ENCODE peak calls at places on chromosomes 4 and X, in four cellular contexts. One of them, this sample, is unnamed.

GRCh38 chr4:77510367-77510766 is 95.3 kb upstream of the CXCL13 start:
- DNase-seq in cardiac muscle cell: no peak
- DNase-seq in right lobe of liver: no peak
- DNase-seq in heart left ventricle: no peak
- DNase-seq in this sample: no peak

GRCh38 chrX:14676431-14676830 is 147.1 kb downstream of the GLRA2 start:
- DNase-seq in cardiac muscle cell: no peak
- DNase-seq in heart left ventricle: no peak
- DNase-seq in right lobe of liver: no peak
- DNase-seq in this sample: no peak

GRCh38 chr4:18014269-18014668 is 7.3 kb downstream of the LCORL start:
- DNase-seq in heart left ventricle: no peak
- DNase-seq in cardiac muscle cell: no peak
- DNase-seq in right lobe of liver: no peak
- DNase-seq in this sample: no peak

GRCh38 chr4:40395908-40396806 is 61.0 kb downstream of the CHRNA9 start:
- DNase-seq in right lobe of liver: peak; percentile 81
- DNase-seq in cardiac muscle cell: peak; percentile 79
- DNase-seq in heart left ventricle: peak; percentile 64
- DNase-seq in this sample: no peak

GRCh38 chr4:101039367-101039766 is 308.0 kb downstream of the PPP3CA start:
- DNase-seq in right lobe of liver: no peak
- DNase-seq in cardiac muscle cell: no peak
- DNase-seq in heart left ventricle: no peak
- DNase-seq in this sample: no peak

GRCh38 chr4:46390353-46391058 is 578 bp upstream of the GABRA2 start:
- DNase-seq in cardiac muscle cell: no peak
- DNase-seq in right lobe of liver: no peak
- DNase-seq in heart left ventricle: no peak
- DNase-seq in this sample: peak; percentile 16

GRCh38 chrX:87468941-87469340 is 48.7 kb upstream of the KLHL4 start:
- DNase-seq in right lobe of liver: no peak
- DNase-seq in heart left ventricle: no peak
- DNase-seq in cardiac muscle cell: no peak
- DNase-seq in this sample: no peak

GRCh38 chr4:3402409-3403103 is 39.2 kb upstream of the HGFAC start:
- DNase-seq in right lobe of liver: no peak
- DNase-seq in cardiac muscle cell: no peak
- DNase-seq in heart left ventricle: no peak
- DNase-seq in this sample: no peak

GRCh38 chr4:37826282-37827029 is at the start of gene PGM2:
- DNase-seq in right lobe of liver: peak; percentile 94
- DNase-seq in cardiac muscle cell: peak; percentile 86
- DNase-seq in heart left ventricle: peak; percentile 93
- DNase-seq in this sample: peak; percentile 82

GRCh38 chr4:176303938-176304337 is 15.8 kb upstream of the SPCS3 start:
- DNase-seq in heart left ventricle: no peak
- DNase-seq in cardiac muscle cell: no peak
- DNase-seq in right lobe of liver: no peak
- DNase-seq in this sample: no peak

GRCh38 chr4:46506876-46507275 is 116.9 kb upstream of the GABRA2 start:
- DNase-seq in heart left ventricle: no peak
- DNase-seq in right lobe of liver: no peak
- DNase-seq in cardiac muscle cell: peak; percentile 6
- DNase-seq in this sample: no peak

GRCh38 chr4:107069049-107069448 is 32.9 kb upstream of the DKK2 start:
- DNase-seq in cardiac muscle cell: peak; percentile 47
- DNase-seq in heart left ventricle: no peak
- DNase-seq in right lobe of liver: no peak
- DNase-seq in this sample: no peak

GRCh38 chrX:153628665-153629064 is 18.3 kb upstream of the DUSP9 start:
- DNase-seq in heart left ventricle: no peak
- DNase-seq in cardiac muscle cell: no peak
- DNase-seq in right lobe of liver: peak; percentile 16
- DNase-seq in this sample: no peak

GRCh38 chr4:52126946-52127345 is 75.8 kb downstream of the SPATA18 start:
- DNase-seq in heart left ventricle: no peak
- DNase-seq in right lobe of liver: no peak
- DNase-seq in cardiac muscle cell: no peak
- DNase-seq in this sample: peak; percentile 27

GRCh38 chr4:98746530-98746929 is 88.1 kb upstream of the TSPAN5 start:
- DNase-seq in right lobe of liver: no peak
- DNase-seq in heart left ventricle: no peak
- DNase-seq in cardiac muscle cell: no peak
- DNase-seq in this sample: no peak

GRCh38 chr4:76420901-76421581 is at the start of gene CCDC158:
- DNase-seq in heart left ventricle: peak; percentile 31
- DNase-seq in right lobe of liver: peak; percentile 41
- DNase-seq in cardiac muscle cell: peak; percentile 49
- DNase-seq in this sample: no peak

GRCh38 chrX:25600776-25601175 is 537.4 kb upstream of the MAGEB18 start:
- DNase-seq in cardiac muscle cell: peak; percentile 77
- DNase-seq in right lobe of liver: no peak
- DNase-seq in heart left ventricle: no peak
- DNase-seq in this sample: no peak

GRCh38 chrX:11371106-11371505 is 77.9 kb downstream of the AMELX start:
- DNase-seq in right lobe of liver: no peak
- DNase-seq in heart left ventricle: no peak
- DNase-seq in cardiac muscle cell: no peak
- DNase-seq in this sample: no peak

GRCh38 chrX:86148024-86148511 is at the start of gene DACH2:
- DNase-seq in heart left ventricle: peak; percentile 66
- DNase-seq in cardiac muscle cell: peak; percentile 64
- DNase-seq in right lobe of liver: peak; percentile 73
- DNase-seq in this sample: peak; percentile 78

GRCh38 chr4:136831553-136831952 is 700.7 kb downstream of the PCDH18 start:
- DNase-seq in heart left ventricle: no peak
- DNase-seq in right lobe of liver: no peak
- DNase-seq in cardiac muscle cell: peak; percentile 2
- DNase-seq in this sample: no peak

GRCh38 chrX:20487227-20487626 is 220.5 kb upstream of the RPS6KA3 start:
- DNase-seq in right lobe of liver: no peak
- DNase-seq in heart left ventricle: no peak
- DNase-seq in cardiac muscle cell: peak; percentile 27
- DNase-seq in this sample: no peak

GRCh38 chr4:108130955-108131354 is 37.8 kb downstream of the LEF1 start:
- DNase-seq in heart left ventricle: no peak
- DNase-seq in cardiac muscle cell: no peak
- DNase-seq in right lobe of liver: no peak
- DNase-seq in this sample: no peak

GRCh38 chr4:143186202-143186601 is 1.5 kb downstream of the USP38 start:
- DNase-seq in right lobe of liver: no peak
- DNase-seq in cardiac muscle cell: peak; percentile 8
- DNase-seq in heart left ventricle: no peak
- DNase-seq in this sample: no peak

GRCh38 chr4:108270466-108271450 is 102.0 kb upstream of the LEF1 start:
- DNase-seq in right lobe of liver: no peak
- DNase-seq in heart left ventricle: no peak
- DNase-seq in cardiac muscle cell: peak; percentile 4
- DNase-seq in this sample: no peak

GRCh38 chr4:17717301-17717700 is 64.1 kb downstream of the FAM184B start:
- DNase-seq in heart left ventricle: no peak
- DNase-seq in right lobe of liver: no peak
- DNase-seq in cardiac muscle cell: no peak
- DNase-seq in this sample: no peak

GRCh38 chrX:78625292-78625909 is 33.7 kb downstream of the RTL3 start:
- DNase-seq in right lobe of liver: no peak
- DNase-seq in heart left ventricle: no peak
- DNase-seq in cardiac muscle cell: no peak
- DNase-seq in this sample: no peak

GRCh38 chrX:131792789-131793462 is 230.2 kb upstream of the STK26 start:
- DNase-seq in cardiac muscle cell: no peak
- DNase-seq in right lobe of liver: peak; percentile 72
- DNase-seq in heart left ventricle: peak; percentile 90
- DNase-seq in this sample: no peak

GRCh38 chrX:19774905-19775304 is 112.5 kb downstream of the SH3KBP1 start:
- DNase-seq in cardiac muscle cell: no peak
- DNase-seq in right lobe of liver: no peak
- DNase-seq in heart left ventricle: no peak
- DNase-seq in this sample: no peak

GRCh38 chr4:83358410-83358809 is 23.8 kb upstream of the HPSE start:
- DNase-seq in heart left ventricle: no peak
- DNase-seq in right lobe of liver: no peak
- DNase-seq in cardiac muscle cell: peak; percentile 83
- DNase-seq in this sample: no peak

GRCh38 chr4:77579406-77580076 is 26.1 kb upstream of the CXCL13 start:
- DNase-seq in cardiac muscle cell: peak; percentile 88
- DNase-seq in right lobe of liver: no peak
- DNase-seq in heart left ventricle: no peak
- DNase-seq in this sample: no peak

GRCh38 chr4:37651781-37652377 is 34.3 kb downstream of the RELL1 start:
- DNase-seq in heart left ventricle: no peak
- DNase-seq in right lobe of liver: no peak
- DNase-seq in cardiac muscle cell: no peak
- DNase-seq in this sample: no peak

GRCh38 chr4:67565284-67565683 is 6.8 kb downstream of the STAP1 start:
- DNase-seq in right lobe of liver: no peak
- DNase-seq in heart left ventricle: no peak
- DNase-seq in cardiac muscle cell: peak; percentile 70
- DNase-seq in this sample: no peak

GRCh38 chrX:72308566-72309296 is 3.0 kb upstream of the CITED1 start:
- DNase-seq in cardiac muscle cell: peak; percentile 76
- DNase-seq in heart left ventricle: peak; percentile 54
- DNase-seq in right lobe of liver: peak; percentile 54
- DNase-seq in this sample: peak; percentile 85

GRCh38 chr4:153643406-153644016 is 40.6 kb upstream of the TLR2 start:
- DNase-seq in right lobe of liver: no peak
- DNase-seq in heart left ventricle: no peak
- DNase-seq in cardiac muscle cell: peak; percentile 51
- DNase-seq in this sample: no peak

GRCh38 chrX:69314436-69315348 is 149.4 kb upstream of the PJA1 start:
- DNase-seq in right lobe of liver: no peak
- DNase-seq in heart left ventricle: peak; percentile 41
- DNase-seq in cardiac muscle cell: no peak
- DNase-seq in this sample: peak; percentile 28

GRCh38 chrX:104564335-104564734 is 1.7 kb upstream of the IL1RAPL2 start:
- DNase-seq in right lobe of liver: no peak
- DNase-seq in heart left ventricle: no peak
- DNase-seq in cardiac muscle cell: no peak
- DNase-seq in this sample: no peak

GRCh38 chr4:182367153-182367552 is 124.0 kb downstream of the TENM3 start:
- DNase-seq in cardiac muscle cell: peak; percentile 18
- DNase-seq in heart left ventricle: no peak
- DNase-seq in right lobe of liver: no peak
- DNase-seq in this sample: no peak

GRCh38 chrX:38930474-38930873 is 129.2 kb downstream of the MID1IP1 start:
- DNase-seq in heart left ventricle: no peak
- DNase-seq in cardiac muscle cell: no peak
- DNase-seq in right lobe of liver: no peak
- DNase-seq in this sample: no peak

DNA sequence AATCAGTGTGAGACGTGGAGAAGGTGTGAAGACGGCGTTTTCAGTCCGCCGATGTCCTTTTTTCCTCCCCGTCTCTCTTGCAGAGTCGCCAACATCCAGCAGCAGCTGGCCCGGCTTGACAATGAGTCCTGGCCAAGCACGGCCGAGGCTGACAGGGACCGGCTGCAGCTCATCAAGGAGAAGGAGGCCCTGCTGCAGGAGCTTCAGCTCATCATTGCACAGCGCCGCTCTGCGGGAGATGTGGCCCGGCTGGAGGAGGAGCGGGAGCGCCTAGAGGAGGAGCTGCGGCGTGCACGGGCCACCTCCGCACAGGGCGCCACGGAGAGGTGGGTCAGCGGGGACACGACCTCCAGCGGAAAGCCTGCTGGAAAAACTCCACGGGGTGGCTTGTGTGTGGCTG is 47.1 kb upstream of the CLCN4 start:
- DNase-seq in cardiac muscle cell: peak; percentile 43
- DNase-seq in heart left ventricle: peak; percentile 77
- DNase-seq in right lobe of liver: no peak
- DNase-seq in this sample: no peak
- TF ChIP-seq CTCF in cardiac muscle cell: peak; percentile 24
- TF ChIP-seq CTCF in heart left ventricle: no peak
- TF ChIP-seq CTCF in right lobe of liver: no peak
- TF ChIP-seq CTCF in this sample: no peak

GRCh38 chr4:1363540-1363939 is 16.5 kb downstream of the UVSSA start:
- DNase-seq in cardiac muscle cell: no peak
- DNase-seq in right lobe of liver: no peak
- DNase-seq in heart left ventricle: no peak
- DNase-seq in this sample: no peak

GRCh38 chr4:1362046-1362445 is 15.0 kb downstream of the UVSSA start:
- DNase-seq in cardiac muscle cell: no peak
- DNase-seq in heart left ventricle: no peak
- DNase-seq in right lobe of liver: no peak
- DNase-seq in this sample: no peak

GRCh38 chr4:1361391-1361790 is 14.4 kb downstream of the UVSSA start:
- DNase-seq in heart left ventricle: no peak
- DNase-seq in right lobe of liver: no peak
- DNase-seq in cardiac muscle cell: no peak
- DNase-seq in this sample: no peak

GRCh38 chr4:1364217-1364616 is 17.2 kb downstream of the UVSSA start:
- DNase-seq in heart left ventricle: peak; percentile 4
- DNase-seq in cardiac muscle cell: no peak
- DNase-seq in right lobe of liver: no peak
- DNase-seq in this sample: no peak

GRCh38 chr4:1362521-1362920 is 15.5 kb downstream of the UVSSA start:
- DNase-seq in cardiac muscle cell: no peak
- DNase-seq in heart left ventricle: no peak
- DNase-seq in right lobe of liver: no peak
- DNase-seq in this sample: no peak
- TF ChIP-seq CTCF in cardiac muscle cell: no peak
- TF ChIP-seq CTCF in heart left ventricle: no peak
- TF ChIP-seq CTCF in right lobe of liver: no peak
- TF ChIP-seq CTCF in this sample: no peak

DNA sequence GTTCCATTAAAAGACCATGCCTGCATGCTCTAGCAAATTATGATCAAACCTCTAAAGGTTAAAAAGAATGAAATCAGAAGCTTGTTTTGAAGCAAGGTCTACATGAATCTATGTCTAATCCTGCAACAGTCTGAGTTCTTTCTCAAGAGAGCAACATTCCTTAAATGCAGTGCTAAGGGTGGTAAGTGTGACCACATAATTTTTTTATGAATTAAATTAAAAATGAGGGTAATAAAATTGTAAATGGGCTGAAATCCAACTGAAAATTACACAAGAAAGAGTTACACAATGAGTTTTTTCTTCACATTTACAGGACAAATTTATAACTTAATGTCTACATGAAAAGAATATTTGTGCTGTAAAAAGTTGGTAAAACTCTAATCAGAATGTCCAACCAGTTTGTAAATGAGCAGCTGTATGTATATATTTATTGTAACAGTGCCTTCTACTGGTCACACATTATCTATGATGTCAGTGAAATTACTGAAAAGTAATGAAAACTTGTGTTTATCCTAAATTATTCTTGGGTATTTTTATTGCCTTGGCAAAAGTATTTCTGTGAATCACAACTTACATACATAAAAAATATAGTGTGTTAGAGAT is 336.3 kb upstream of the PITX2 start:
- DNase-seq in right lobe of liver: no peak
- DNase-seq in cardiac muscle cell: peak; percentile 36
- DNase-seq in heart left ventricle: no peak
- DNase-seq in this sample: no peak
- TF ChIP-seq CTCF in right lobe of liver: peak; percentile 16
- TF ChIP-seq CTCF in cardiac muscle cell: peak; percentile 39
- TF ChIP-seq CTCF in heart left ventricle: no peak
- TF ChIP-seq CTCF in this sample: no peak

GRCh38 chrX:148947399-148948025 is 447.1 kb downstream of the AFF2 start:
- DNase-seq in cardiac muscle cell: peak; percentile 44
- DNase-seq in right lobe of liver: no peak
- DNase-seq in heart left ventricle: no peak
- DNase-seq in this sample: no peak
- TF ChIP-seq CTCF in cardiac muscle cell: no peak
- TF ChIP-seq CTCF in right lobe of liver: no peak
- TF ChIP-seq CTCF in heart left ventricle: no peak
- TF ChIP-seq CTCF in this sample: no peak